ENCODE peak calls at places on chromosomes 16 and 17, in eight cellular contexts. R is heart right ventricle, X is ascending aorta, L is cardiac muscle cell, C is fibroblast of lung, S is breast epithelium, T is IMR-90, K is PC-3. U is an unnamed sample.

GRCh38 chr16:50538411-50539052 is 9.7 kb upstream of the NKD1 start:
- DNase-seq in X (peak; percentile 24), K (peak; percentile 3), L (no peak), R (no peak), C (no peak), S (no peak), T (no peak), U (no peak)

GRCh38 chr16:28092721-28093382 is 29.3 kb upstream of the GSG1L start:
- DNase-seq in L (no peak), K (no peak), X (no peak), R (no peak), T (no peak), C (no peak), S (no peak), U (no peak)

GRCh38 chr16:63038563-63039131 is 1002.4 kb upstream of the CDH8 start:
- DNase-seq in R (no peak), X (no peak), S (no peak), C (no peak), T (no peak), K (no peak), L (no peak), U (no peak)

GRCh38 chr17:53033297-53033696 is 789.4 kb upstream of the KIF2B start:
- DNase-seq in C (no peak), K (no peak), S (no peak), T (no peak), X (no peak), R (no peak), L (no peak), U (no peak)

GRCh38 chr16:64416232-64417010 is 705.4 kb downstream of the CDH11 start:
- DNase-seq in S (no peak), C (peak; percentile 52), K (peak; percentile 39), X (no peak), R (no peak), L (peak; percentile 52), T (peak; percentile 43), U (no peak)

GRCh38 chr16:6940968-6941367 is 391.7 kb upstream of the RBFOX1 start:
- DNase-seq in C (no peak), R (no peak), K (no peak), X (no peak), S (no peak), T (no peak), L (no peak), U (no peak)

GRCh38 chr17:32486701-32487459 is at the start of gene CDK5R1:
- DNase-seq in T (peak; percentile 35), X (no peak), K (peak; percentile 50), C (peak; percentile 48), S (no peak), L (peak; percentile 73), R (peak; percentile 65), U (peak; percentile 79)

GRCh38 chr17:28527181-28527681 is 21.1 kb downstream of the FOXN1 start:
- DNase-seq in L (no peak), R (no peak), X (no peak), T (no peak), S (no peak), K (no peak), C (no peak), U (no peak)

GRCh38 chr17:50114849-50115357 is 15.1 kb downstream of the SAMD14 start:
- DNase-seq in C (peak; percentile 77), K (peak; percentile 84), X (no peak), R (no peak), L (peak; percentile 75), S (no peak), T (peak; percentile 70), U (peak; percentile 30)

GRCh38 chr16:77689971-77690370 is 32.3 kb upstream of the NUDT7 start:
- DNase-seq in K (no peak), R (no peak), S (no peak), C (no peak), T (no peak), L (no peak), X (no peak), U (no peak)

GRCh38 chr16:68094614-68094934 is 9.4 kb downstream of the NFATC3 start:
- DNase-seq in K (no peak), L (no peak), X (no peak), T (no peak), S (no peak), C (no peak), R (no peak), U (no peak)

GRCh38 chr17:81086789-81087551 is 52.0 kb downstream of the BAIAP2 start:
- DNase-seq in X (no peak), T (no peak), K (no peak), R (no peak), L (no peak), C (no peak), S (no peak), U (no peak)

GRCh38 chr16:26137956-26138355 is 446.2 kb downstream of the HS3ST4 start:
- DNase-seq in S (no peak), T (no peak), K (no peak), R (no peak), C (no peak), X (no peak), L (no peak), U (no peak)

GRCh38 chr17:48564200-48565023 is 13.7 kb downstream of the HOXB4 start:
- DNase-seq in K (no peak), T (no peak), L (peak; percentile 43), R (no peak), X (peak; percentile 68), S (no peak), C (no peak), U (no peak)

GRCh38 chr16:53542283-53542682 is 39.3 kb upstream of the AKTIP start:
- DNase-seq in S (no peak), C (no peak), L (no peak), X (no peak), T (no peak), R (no peak), K (no peak), U (no peak)

GRCh38 chr17:76524598-76525512 is 12.7 kb downstream of the CYGB start:
- DNase-seq in R (peak; percentile 65), L (peak; percentile 65), K (peak; percentile 71), C (peak; percentile 90), S (peak; percentile 65), X (no peak), T (peak; percentile 55), U (no peak)

GRCh38 chr17:50843150-50843905 is 7.9 kb downstream of the WFIKKN2 start:
- DNase-seq in K (no peak), R (no peak), S (no peak), L (no peak), X (peak; percentile 45), C (no peak), T (no peak), U (no peak)

GRCh38 chr17:48460055-48460454 is 30.0 kb upstream of the SKAP1 start:
- DNase-seq in K (no peak), C (no peak), R (no peak), L (no peak), X (no peak), T (no peak), S (no peak), U (no peak)

GRCh38 chr16:4320571-4321137 is 4.8 kb downstream of the GLIS2 start:
- DNase-seq in S (no peak), C (no peak), X (no peak), R (no peak), L (no peak), T (no peak), K (no peak), U (no peak)

GRCh38 chr16:4318171-4318910 is 2.5 kb downstream of the GLIS2 start:
- DNase-seq in X (no peak), S (no peak), T (no peak), K (no peak), L (no peak), R (no peak), C (no peak), U (no peak)

GRCh38 chr16:4319454-4319853 is 3.6 kb downstream of the GLIS2 start:
- DNase-seq in C (no peak), T (no peak), L (no peak), S (no peak), R (no peak), K (no peak), X (no peak), U (peak; percentile 52)

GRCh38 chr16:4321286-4322120 is 5.6 kb downstream of the GLIS2 start:
- DNase-seq in X (no peak), L (no peak), R (no peak), T (no peak), C (no peak), S (no peak), K (no peak), U (no peak)

DNA sequence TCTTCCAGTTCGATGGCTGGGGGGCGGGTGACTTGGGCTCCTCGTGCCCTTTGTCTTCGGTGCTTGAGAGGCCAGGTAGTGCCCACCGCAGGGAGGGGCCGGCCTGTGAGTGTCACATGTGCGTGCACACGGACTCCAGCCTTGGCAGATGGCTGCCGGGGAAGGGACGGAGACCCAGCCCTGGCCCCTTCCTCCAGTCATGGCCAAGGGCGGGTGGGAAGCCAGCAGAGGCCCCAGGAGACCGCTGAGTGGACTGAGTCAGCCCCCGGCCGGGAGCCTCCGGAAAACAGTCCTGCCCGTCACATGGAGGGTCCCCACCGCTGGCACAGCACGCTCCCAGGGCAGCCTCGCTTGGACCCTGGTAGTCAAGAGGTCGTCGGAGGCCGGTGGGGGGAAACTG is 4.2 kb downstream of the GLIS2 start:
- DNase-seq in X (peak; percentile 80), R (no peak), L (peak; percentile 20), C (no peak), S (no peak), T (no peak), K (no peak), U (no peak)
- H3K4me1 ChIP-seq in X (peaks cover 73% of the 10 kb centered on the region), R (peaks cover 69% of the 10 kb centered on the region), L (peaks cover 51% of the 10 kb centered on the region), C (peaks cover 35% of the 10 kb centered on the region), S (peaks cover 27% of the 10 kb centered on the region), T (peaks cover 30% of the 10 kb centered on the region), K (peaks cover 10% of the 10 kb centered on the region), U (peaks cover 12% of the 10 kb centered on the region)

DNA sequence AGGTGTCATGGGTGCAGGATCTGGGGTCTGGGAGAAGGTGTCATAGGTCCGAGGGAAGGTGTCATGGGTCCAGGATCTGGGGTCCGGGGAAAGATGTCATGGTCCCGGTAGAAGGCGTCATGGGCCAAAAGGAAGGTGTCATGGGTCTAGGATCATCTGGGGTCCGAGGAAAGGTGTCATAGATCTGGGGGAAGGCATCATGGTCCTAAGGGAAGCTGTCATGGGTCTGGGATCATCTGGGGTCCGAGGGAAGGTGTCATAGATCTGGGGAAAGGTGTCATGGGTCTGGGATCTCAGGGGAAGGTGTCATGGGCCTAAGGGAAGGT is 972 bp downstream of the RAB40C start:
- DNase-seq in R (no peak), L (no peak), C (no peak), X (no peak), T (no peak), K (no peak), S (no peak), U (no peak)
- H3K4me1 ChIP-seq in R (peaks cover 25% of the 10 kb centered on the region), L (peaks cover 13% of the 10 kb centered on the region), C (peaks cover 13% of the 10 kb centered on the region), X (peaks cover 32% of the 10 kb centered on the region), T (peaks cover 18% of the 10 kb centered on the region), K (peaks cover 28% of the 10 kb centered on the region), S (peaks cover 9% of the 10 kb centered on the region), U (peaks cover 27% of the 10 kb centered on the region)

GRCh38 chr16:85612191-85612800 is 826 bp upstream of the GSE1 start:
- DNase-seq in C (peak; percentile 85), X (peak; percentile 92), K (peak; percentile 88), R (peak; percentile 81), S (peak; percentile 91), L (peak; percentile 85), T (peak; percentile 85), U (no peak)
- H3K4me1 ChIP-seq in C (peaks cover 27% of the 10 kb centered on the region), X (peaks cover 41% of the 10 kb centered on the region), K (peaks cover 33% of the 10 kb centered on the region), R (peaks cover 54% of the 10 kb centered on the region), S (peaks cover 27% of the 10 kb centered on the region), L (peaks cover 50% of the 10 kb centered on the region), T (peaks cover 21% of the 10 kb centered on the region), U (peaks cover 48% of the 10 kb centered on the region)

DNA sequence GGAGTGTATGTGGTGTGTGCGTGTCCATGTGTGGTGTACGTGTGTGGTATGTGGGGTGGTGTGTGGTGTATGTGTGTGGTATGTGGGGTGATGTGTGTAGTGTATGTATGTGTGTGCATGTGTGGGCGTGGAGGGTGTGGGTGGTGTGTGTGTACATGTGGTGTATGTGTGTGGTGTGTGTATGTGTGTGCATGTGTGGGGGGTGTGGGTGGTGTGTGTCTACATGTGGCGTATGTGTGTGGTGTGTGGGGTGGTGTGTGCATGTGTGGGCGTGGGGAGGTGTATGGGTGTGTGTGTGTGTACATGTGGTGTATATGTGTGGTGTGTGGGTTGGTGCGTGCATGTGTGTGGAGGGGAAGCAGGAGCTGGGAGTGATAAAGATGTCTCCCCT is 1.7 kb upstream of the CD300H start:
- DNase-seq in L (no peak), C (no peak), X (no peak), R (no peak), S (no peak), T (no peak), K (no peak), U (no peak)
- H3K4me1 ChIP-seq in L (no peaks in the 10 kb centered on the region), C (no peaks in the 10 kb centered on the region), X (no peaks in the 10 kb centered on the region), R (no peaks in the 10 kb centered on the region), S (no peaks in the 10 kb centered on the region), T (no peaks in the 10 kb centered on the region), K (peaks cover 14% of the 10 kb centered on the region), U (no peaks in the 10 kb centered on the region)

U was measured in CD4-positive, alpha-beta memory T cell.